ENCODE peak calls at places on chromosomes 13 and 19, in four cellular contexts. F is omental fat pad; A is stimulated activated CD8-positive, alpha-beta memory T cell treated with anti-CD3 and anti-CD28 coated beads, Interleukin-4, amount 100 ng/mL, for 4 hours; X is activated CD4-positive, alpha-beta T cell treated with anti-CD3 and anti-CD28 coated beads for 4 hours. Z is an unnamed sample.

GRCh38 chr13:91142572-91142971 is 204.9 kb upstream of the MIR17HG start:
- DNase-seq in A (no peak), X (no peak), F (no peak), Z (no peak)

GRCh38 chr19:37970699-37971098 is 63.7 kb downstream of the SIPA1L3 start:
- DNase-seq in A (no peak), F (no peak), X (no peak), Z (no peak)

GRCh38 chr13:113545455-113545930 is 39.1 kb upstream of the TFDP1 start:
- DNase-seq in F (no peak), A (no peak), X (no peak), Z (no peak)

GRCh38 chr13:82833928-82834327 is 1048.3 kb downstream of the SLITRK1 start:
- DNase-seq in F (no peak), A (no peak), X (no peak), Z (no peak)

GRCh38 chr19:52270266-52270885 is 989 bp downstream of the ZNF766 start:
- DNase-seq in A (no peak), F (no peak), X (peak), Z (peak)

GRCh38 chr19:9621156-9622037 is at the start of gene ZNF561:
- DNase-seq in A (peak), F (peak), X (peak), Z (peak)

GRCh38 chr19:58054792-58055482 is 4.1 kb upstream of the ZNF135 start:
- DNase-seq in X (no peak), F (no peak), A (no peak), Z (no peak)

GRCh38 chr13:91174886-91175501 is 172.5 kb upstream of the MIR17HG start:
- DNase-seq in F (no peak), A (no peak), X (no peak), Z (no peak)

Z was measured in KBM-7.